ENCODE peak calls at places on chromosomes 4 and X, in six cellular contexts. One of them, this sample, is unnamed.

GRCh38 chr4:40587826-40588225 is 41.8 kb downstream of the RBM47 start:
- DNase-seq in IMR-90: peak
- DNase-seq in GM12878: no peak
- DNase-seq in K562: no peak
- DNase-seq in HEK293T: no peak
- DNase-seq in HepG2: no peak
- DNase-seq in this sample: no peak

GRCh38 chr4:85717366-85717765 is 242.4 kb downstream of the ARHGAP24 start:
- DNase-seq in GM12878: no peak
- DNase-seq in K562: no peak
- DNase-seq in HepG2: no peak
- DNase-seq in HEK293T: no peak
- DNase-seq in IMR-90: no peak
- DNase-seq in this sample: no peak

GRCh38 chr4:76535603-76536380 is 100.8 kb downstream of the SHROOM3 start:
- DNase-seq in K562: no peak
- DNase-seq in HepG2: no peak
- DNase-seq in IMR-90: peak
- DNase-seq in GM12878: no peak
- DNase-seq in HEK293T: no peak
- DNase-seq in this sample: no peak

GRCh38 chrX:49184294-49185061 is 1.7 kb downstream of the PRICKLE3 start:
- DNase-seq in HepG2: no peak
- DNase-seq in K562: peak
- DNase-seq in IMR-90: peak
- DNase-seq in GM12878: no peak
- DNase-seq in HEK293T: peak
- DNase-seq in this sample: peak

GRCh38 chrX:69361286-69361926 is 142.7 kb upstream of the NALF2 start:
- DNase-seq in GM12878: no peak
- DNase-seq in K562: no peak
- DNase-seq in IMR-90: peak
- DNase-seq in HepG2: no peak
- DNase-seq in HEK293T: no peak
- DNase-seq in this sample: no peak

GRCh38 chr4:41692717-41693345 is 55.7 kb downstream of the PHOX2B start:
- DNase-seq in HepG2: peak
- DNase-seq in K562: peak
- DNase-seq in GM12878: no peak
- DNase-seq in IMR-90: peak
- DNase-seq in HEK293T: peak
- DNase-seq in this sample: peak

GRCh38 chr4:1105662-1106061 is 7.7 kb downstream of the RNF212 start:
- DNase-seq in HepG2: no peak
- DNase-seq in K562: no peak
- DNase-seq in GM12878: no peak
- DNase-seq in HEK293T: no peak
- DNase-seq in IMR-90: no peak
- DNase-seq in this sample: no peak

GRCh38 chr4:147518846-147519767 is 38.2 kb downstream of the EDNRA start:
- DNase-seq in IMR-90: peak
- DNase-seq in K562: peak
- DNase-seq in GM12878: peak
- DNase-seq in HepG2: peak
- DNase-seq in HEK293T: peak
- DNase-seq in this sample: peak

GRCh38 chr4:106585920-106586349 is 217.4 kb upstream of the GIMD1 start:
- DNase-seq in K562: no peak
- DNase-seq in HEK293T: no peak
- DNase-seq in GM12878: no peak
- DNase-seq in IMR-90: no peak
- DNase-seq in HepG2: no peak
- DNase-seq in this sample: no peak

GRCh38 chr4:153451931-153452660 is 14.1 kb upstream of the TMEM131L start:
- DNase-seq in HepG2: no peak
- DNase-seq in GM12878: no peak
- DNase-seq in IMR-90: no peak
- DNase-seq in HEK293T: no peak
- DNase-seq in K562: no peak
- DNase-seq in this sample: no peak

GRCh38 chr4:105181259-105181658 is 34.6 kb downstream of the TET2 start:
- DNase-seq in HepG2: no peak
- DNase-seq in K562: no peak
- DNase-seq in IMR-90: no peak
- DNase-seq in HEK293T: no peak
- DNase-seq in GM12878: no peak
- DNase-seq in this sample: no peak

GRCh38 chrX:19552793-19553192 is 37.5 kb upstream of the MAP3K15 start:
- DNase-seq in GM12878: no peak
- DNase-seq in HepG2: no peak
- DNase-seq in K562: no peak
- DNase-seq in HEK293T: no peak
- DNase-seq in IMR-90: no peak
- DNase-seq in this sample: no peak

GRCh38 chrX:110012818-110013484 is 10.0 kb downstream of the TMEM164 start:
- DNase-seq in IMR-90: no peak
- DNase-seq in GM12878: no peak
- DNase-seq in HEK293T: no peak
- DNase-seq in HepG2: no peak
- DNase-seq in K562: no peak
- DNase-seq in this sample: no peak

GRCh38 chr4:30350288-30350687 is 369.9 kb upstream of the PCDH7 start:
- DNase-seq in K562: no peak
- DNase-seq in HEK293T: no peak
- DNase-seq in IMR-90: no peak
- DNase-seq in GM12878: no peak
- DNase-seq in HepG2: no peak
- DNase-seq in this sample: no peak

GRCh38 chr4:112109455-112110425 is 35.5 kb upstream of the FAM241A start:
- DNase-seq in HEK293T: no peak
- DNase-seq in GM12878: peak
- DNase-seq in K562: no peak
- DNase-seq in HepG2: peak
- DNase-seq in IMR-90: peak
- DNase-seq in this sample: peak

GRCh38 chr4:120066182-120066524 is 495 bp downstream of the MAD2L1 start:
- DNase-seq in GM12878: no peak
- DNase-seq in K562: no peak
- DNase-seq in IMR-90: no peak
- DNase-seq in HepG2: peak
- DNase-seq in HEK293T: peak
- DNase-seq in this sample: peak

GRCh38 chr4:21134994-21135393 is 434.7 kb downstream of the PACRGL start:
- DNase-seq in K562: no peak
- DNase-seq in IMR-90: no peak
- DNase-seq in GM12878: no peak
- DNase-seq in HepG2: no peak
- DNase-seq in HEK293T: no peak
- DNase-seq in this sample: peak

GRCh38 chrX:133415276-133416105 is at the start of gene GPC4:
- DNase-seq in GM12878: no peak
- DNase-seq in HepG2: no peak
- DNase-seq in HEK293T: peak
- DNase-seq in K562: no peak
- DNase-seq in IMR-90: no peak
- DNase-seq in this sample: peak

GRCh38 chr4:81470456-81471327 is 1.0 kb downstream of the RASGEF1B start:
- DNase-seq in K562: no peak
- DNase-seq in HepG2: no peak
- DNase-seq in IMR-90: no peak
- DNase-seq in GM12878: no peak
- DNase-seq in HEK293T: peak
- DNase-seq in this sample: no peak

GRCh38 chr4:1202526-1203378 is 30.4 kb upstream of the SPON2 start:
- DNase-seq in IMR-90: no peak
- DNase-seq in K562: no peak
- DNase-seq in GM12878: no peak
- DNase-seq in HEK293T: no peak
- DNase-seq in HepG2: no peak
- DNase-seq in this sample: no peak

GRCh38 chr4:112213091-112213490 is 18.5 kb upstream of the AP1AR start:
- DNase-seq in K562: peak
- DNase-seq in IMR-90: no peak
- DNase-seq in HEK293T: no peak
- DNase-seq in GM12878: no peak
- DNase-seq in HepG2: peak
- DNase-seq in this sample: no peak

GRCh38 chr4:121408-122084 is 2.8 kb upstream of the ZNF718 start:
- DNase-seq in HEK293T: no peak
- DNase-seq in GM12878: no peak
- DNase-seq in IMR-90: no peak
- DNase-seq in K562: no peak
- DNase-seq in HepG2: no peak
- DNase-seq in this sample: no peak

GRCh38 chr4:30757357-30757756 is 37.2 kb downstream of the PCDH7 start:
- DNase-seq in IMR-90: peak
- DNase-seq in HepG2: no peak
- DNase-seq in GM12878: no peak
- DNase-seq in HEK293T: no peak
- DNase-seq in K562: peak
- DNase-seq in this sample: no peak

GRCh38 chr4:54217642-54218486 is 11.2 kb upstream of the PDGFRA start:
- DNase-seq in GM12878: no peak
- DNase-seq in HepG2: peak
- DNase-seq in K562: peak
- DNase-seq in HEK293T: peak
- DNase-seq in IMR-90: peak
- DNase-seq in this sample: peak

GRCh38 chr4:80412322-80412721 is 76.8 kb downstream of the CFAP299 start:
- DNase-seq in IMR-90: peak
- DNase-seq in HepG2: no peak
- DNase-seq in HEK293T: no peak
- DNase-seq in GM12878: no peak
- DNase-seq in K562: no peak
- DNase-seq in this sample: no peak

GRCh38 chrX:9416562-9417319 is 48.1 kb upstream of the TBL1X start:
- DNase-seq in HEK293T: no peak
- DNase-seq in K562: no peak
- DNase-seq in GM12878: no peak
- DNase-seq in IMR-90: peak
- DNase-seq in HepG2: no peak
- DNase-seq in this sample: no peak

GRCh38 chr4:88159137-88159725 is 792 bp upstream of the ABCG2 start:
- DNase-seq in K562: no peak
- DNase-seq in GM12878: no peak
- DNase-seq in HEK293T: peak
- DNase-seq in HepG2: peak
- DNase-seq in IMR-90: no peak
- DNase-seq in this sample: peak

GRCh38 chrX:476724-477075 is 90.0 kb upstream of the PPP2R3B start:
- DNase-seq in HEK293T: no peak
- DNase-seq in HepG2: no peak
- DNase-seq in IMR-90: no peak
- DNase-seq in GM12878: no peak
- DNase-seq in K562: no peak
- DNase-seq in this sample: no peak

GRCh38 chr4:22897520-22898108 is 204.9 kb downstream of the GBA3 start:
- DNase-seq in GM12878: no peak
- DNase-seq in IMR-90: peak
- DNase-seq in HEK293T: peak
- DNase-seq in K562: peak
- DNase-seq in HepG2: peak
- DNase-seq in this sample: peak

DNA sequence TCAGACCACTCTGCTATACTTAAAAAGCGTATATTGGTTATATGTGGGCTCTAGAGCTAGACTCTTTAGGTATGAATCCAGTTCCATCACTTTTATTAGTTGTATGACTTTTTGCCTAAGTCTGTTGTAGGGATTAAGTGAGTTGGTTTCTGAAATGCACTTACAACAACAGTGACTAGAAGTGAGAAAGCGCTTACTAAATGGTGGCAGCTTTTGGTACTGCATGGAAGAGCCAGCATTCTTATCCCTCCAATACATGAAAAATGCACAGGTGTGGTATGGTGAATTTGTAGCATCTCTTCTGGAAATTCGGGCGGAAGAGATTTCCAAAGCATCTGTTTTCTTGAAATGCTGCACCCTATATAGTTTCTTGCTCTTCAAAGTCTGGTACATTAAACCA is 117.1 kb downstream of the SPANXA1 start:
- DNase-seq in K562: no peak
- DNase-seq in IMR-90: peak
- DNase-seq in GM12878: no peak
- DNase-seq in HEK293T: peak
- DNase-seq in HepG2: no peak
- DNase-seq in this sample: peak
- TF ChIP-seq BHLHE40 in K562: no peak
- TF ChIP-seq BHLHE40 in IMR-90: no peak
- TF ChIP-seq BHLHE40 in GM12878: no peak
- TF ChIP-seq BHLHE40 in HEK293T: no peak
- TF ChIP-seq BHLHE40 in HepG2: no peak
- TF ChIP-seq BHLHE40 in this sample: no peak

DNA sequence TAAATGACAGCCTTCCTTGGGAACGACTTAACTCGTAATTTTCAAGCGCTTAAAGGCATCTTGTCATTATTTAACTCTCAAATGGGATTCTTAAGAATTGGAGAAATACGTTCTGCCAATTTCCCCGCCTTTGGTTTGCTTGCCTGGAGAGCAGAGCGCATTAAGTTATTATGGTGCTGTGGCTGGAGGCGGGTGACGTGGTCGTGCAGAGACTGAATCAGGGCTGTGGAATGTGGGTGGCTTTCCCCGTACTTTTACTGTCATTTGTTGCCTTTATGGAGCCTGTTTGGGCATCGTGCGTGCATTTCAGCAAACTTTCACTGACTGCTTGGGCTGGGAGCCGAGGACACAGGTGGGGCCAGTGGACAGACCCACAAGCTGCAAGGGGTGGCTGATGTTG is 79.0 kb upstream of the PSAPL1 start:
- DNase-seq in HEK293T: no peak
- DNase-seq in IMR-90: peak
- DNase-seq in K562: no peak
- DNase-seq in HepG2: no peak
- DNase-seq in GM12878: no peak
- DNase-seq in this sample: no peak
- TF ChIP-seq BHLHE40 in HEK293T: no peak
- TF ChIP-seq BHLHE40 in IMR-90: no peak
- TF ChIP-seq BHLHE40 in K562: no peak
- TF ChIP-seq BHLHE40 in HepG2: no peak
- TF ChIP-seq BHLHE40 in GM12878: no peak
- TF ChIP-seq BHLHE40 in this sample: no peak

GRCh38 chr4:6137747-6138135 is 62.6 kb downstream of the JAKMIP1 start:
- DNase-seq in GM12878: no peak
- DNase-seq in HepG2: no peak
- DNase-seq in HEK293T: no peak
- DNase-seq in K562: no peak
- DNase-seq in IMR-90: no peak
- DNase-seq in this sample: no peak
- TF ChIP-seq BHLHE40 in GM12878: no peak
- TF ChIP-seq BHLHE40 in HepG2: no peak
- TF ChIP-seq BHLHE40 in HEK293T: no peak
- TF ChIP-seq BHLHE40 in K562: no peak
- TF ChIP-seq BHLHE40 in IMR-90: no peak
- TF ChIP-seq BHLHE40 in this sample: no peak

DNA sequence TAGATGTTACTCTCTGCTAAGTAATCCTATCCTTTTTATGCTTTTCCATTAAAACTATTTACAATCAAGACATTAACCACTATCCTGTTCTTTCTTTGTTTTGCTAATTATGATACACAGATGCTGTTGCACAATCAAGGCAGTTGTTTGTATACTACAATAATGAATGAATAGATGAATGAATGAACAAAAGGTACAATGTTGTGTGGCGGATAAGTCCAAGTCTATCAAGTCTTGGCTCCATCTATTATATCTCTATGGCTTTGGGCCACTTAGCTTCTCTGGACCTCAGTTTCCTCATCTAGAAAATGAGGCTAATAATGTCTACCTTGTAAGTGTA is 27.6 kb upstream of the TSPAN5 start:
- DNase-seq in GM12878: no peak
- DNase-seq in HEK293T: no peak
- DNase-seq in IMR-90: no peak
- DNase-seq in HepG2: no peak
- DNase-seq in K562: no peak
- DNase-seq in this sample: no peak
- TF ChIP-seq BHLHE40 in GM12878: no peak
- TF ChIP-seq BHLHE40 in HEK293T: no peak
- TF ChIP-seq BHLHE40 in IMR-90: no peak
- TF ChIP-seq BHLHE40 in HepG2: no peak
- TF ChIP-seq BHLHE40 in K562: no peak
- TF ChIP-seq BHLHE40 in this sample: no peak